ENCODE peak calls at places on chromosome 22, in five cellular contexts. D, W, K, Z and H are unnamed samples.

GRCh38 chr22:19779685-19780268 is 19.2 kb downstream of the TBX1 start:
- DNase-seq in K (peak), D (no peak), W (no peak), Z (no peak), H (peak)

GRCh38 chr22:19457828-19458428 is 10.4 kb upstream of the C22orf39 start:
- DNase-seq in K (no peak), D (no peak), W (no peak), Z (no peak), H (no peak)

GRCh38 chr22:39917091-39917703 is 16.3 kb downstream of the GRAP2 start:
- DNase-seq in Z (no peak), W (no peak), K (no peak), D (no peak), H (peak)

GRCh38 chr22:35152316-35152715 is 86.4 kb downstream of the ISX start:
- DNase-seq in Z (no peak), W (no peak), D (no peak), K (no peak), H (no peak)

GRCh38 chr22:48781868-48782267 is 1045.8 kb downstream of the BRD1 start:
- DNase-seq in D (no peak), W (peak), Z (no peak), K (no peak), H (no peak)

GRCh38 chr22:29302681-29303465 is 3.6 kb upstream of the GAS2L1 start:
- DNase-seq in K (no peak), Z (peak), D (no peak), W (no peak), H (no peak)

GRCh38 chr22:26821854-26822253 is 164.5 kb downstream of the MIAT start:
- DNase-seq in D (no peak), Z (no peak), K (no peak), W (no peak), H (no peak)

GRCh38 chr22:41525450-41526225 is 18.6 kb downstream of the POLR3H start:
- DNase-seq in Z (no peak), D (no peak), K (no peak), W (no peak), H (peak)

GRCh38 chr22:28943501-28943879 is 60.1 kb downstream of the ZNRF3 start:
- DNase-seq in Z (peak), D (no peak), K (no peak), W (peak), H (no peak)

GRCh38 chr22:47621253-47621652 is 858.8 kb downstream of the TBC1D22A start:
- DNase-seq in Z (peak), W (no peak), K (no peak), D (no peak), H (peak)

GRCh38 chr22:27896251-27896650 is 22.8 kb downstream of the PITPNB start:
- DNase-seq in D (no peak), K (peak), Z (no peak), W (no peak), H (no peak)

GRCh38 chr22:16955678-16956210 is 52.3 kb downstream of the GAB4 start:
- DNase-seq in D (no peak), K (no peak), W (no peak), Z (peak), H (no peak)

GRCh38 chr22:27004434-27004833 is 347.0 kb downstream of the MIAT start:
- DNase-seq in W (no peak), K (no peak), D (no peak), Z (no peak), H (no peak)

GRCh38 chr22:43376765-43377485 is 33.8 kb upstream of the SCUBE1 start:
- DNase-seq in Z (no peak), D (no peak), W (no peak), K (no peak), H (no peak)

GRCh38 chr22:39208013-39208680 is 36.6 kb downstream of the PDGFB start:
- DNase-seq in W (no peak), D (no peak), Z (no peak), K (no peak), H (no peak)

GRCh38 chr22:49666146-49666809 is 161.4 kb downstream of the BRD1 start:
- DNase-seq in K (no peak), Z (no peak), D (no peak), W (no peak), H (no peak)

GRCh38 chr22:40423882-40424640 is 53.7 kb downstream of the SGSM3 start:
- DNase-seq in W (no peak), D (no peak), K (peak), Z (no peak), H (no peak)

GRCh38 chr22:20430101-20430640 is 7.5 kb downstream of the SCARF2 start:
- DNase-seq in W (no peak), K (no peak), Z (no peak), D (no peak), H (no peak)

GRCh38 chr22:43152355-43153071 is 1.2 kb downstream of the TSPO start:
- DNase-seq in W (peak), Z (peak), K (peak), D (peak), H (no peak)

GRCh38 chr22:28962042-28962554 is 78.7 kb downstream of the ZNRF3 start:
- DNase-seq in Z (no peak), D (no peak), K (no peak), W (no peak), H (no peak)

GRCh38 chr22:29625090-29625825 is 21.8 kb downstream of the NF2 start:
- DNase-seq in D (no peak), Z (peak), W (peak), K (no peak), H (peak)

GRCh38 chr22:40414306-40414705 is 43.9 kb downstream of the SGSM3 start:
- DNase-seq in D (no peak), W (no peak), Z (no peak), K (no peak), H (no peak)

GRCh38 chr22:43100223-43100622 is 10.3 kb upstream of the BIK start:
- DNase-seq in W (no peak), Z (no peak), D (no peak), K (no peak), H (no peak)

GRCh38 chr22:42939941-42940653 is 74.9 kb downstream of the PACSIN2 start:
- DNase-seq in W (peak), D (no peak), Z (peak), K (no peak), H (no peak)

GRCh38 chr22:20299736-20300136 is 20.1 kb downstream of the DGCR6L start:
- DNase-seq in K (peak), D (no peak), Z (no peak), W (no peak), H (peak)

DNA sequence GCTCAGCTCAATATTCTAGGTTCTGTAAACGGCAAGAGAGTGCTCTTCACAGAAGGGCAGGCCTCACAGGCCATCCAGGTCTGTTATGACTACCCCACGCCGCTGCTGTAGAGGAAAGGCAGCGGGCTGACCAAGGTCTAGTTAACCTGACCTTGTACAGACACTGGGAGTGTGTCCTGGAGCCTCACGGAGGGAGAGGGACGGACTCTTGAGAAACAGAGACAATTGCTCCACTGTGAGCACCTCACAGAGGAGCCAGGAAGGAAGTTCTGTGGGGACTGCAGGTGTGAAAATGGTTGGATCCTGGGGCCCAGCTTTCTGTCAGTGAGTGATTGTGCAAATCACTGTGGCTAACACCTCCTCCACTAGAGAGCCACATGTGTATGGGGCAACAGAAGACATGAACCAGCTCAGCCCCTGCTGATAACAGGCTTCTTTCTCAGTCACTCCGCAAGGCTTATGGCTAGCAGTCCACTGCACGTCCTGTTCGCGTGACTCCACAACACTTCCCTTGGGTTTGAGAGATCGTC is 31.4 kb upstream of the YPEL1 start:
- DNase-seq in W (no peak), K (no peak), D (no peak), Z (no peak), H (no peak)
- H3K4me3 ChIP-seq in W (no peak), K (no peak), D (no peak), Z (no peak), H (no peak)

GRCh38 chr22:46084943-46085830 is 65.1 kb upstream of the PPARA start:
- DNase-seq in D (peak), W (peak), K (peak), Z (peak), H (no peak)
- H3K27ac ChIP-seq in D (peak), W (peak), K (peak), Z (peak), H (no peak)

GRCh38 chr22:25637672-25638071 is 73.2 kb downstream of the GRK3 start:
- DNase-seq in D (no peak), W (no peak), K (no peak), Z (no peak), H (no peak)
- TF ChIP-seq CTCF in D (no peak), W (no peak), K (no peak), Z (no peak), H (no peak)

GRCh38 chr22:37419370-37419915 is 7.8 kb downstream of the ELFN2 start:
- DNase-seq in W (no peak), D (no peak), Z (no peak), K (no peak), H (no peak)
- H3K4me3 ChIP-seq in W (no peak), D (no peak), Z (no peak), K (peak), H (no peak)

DNA sequence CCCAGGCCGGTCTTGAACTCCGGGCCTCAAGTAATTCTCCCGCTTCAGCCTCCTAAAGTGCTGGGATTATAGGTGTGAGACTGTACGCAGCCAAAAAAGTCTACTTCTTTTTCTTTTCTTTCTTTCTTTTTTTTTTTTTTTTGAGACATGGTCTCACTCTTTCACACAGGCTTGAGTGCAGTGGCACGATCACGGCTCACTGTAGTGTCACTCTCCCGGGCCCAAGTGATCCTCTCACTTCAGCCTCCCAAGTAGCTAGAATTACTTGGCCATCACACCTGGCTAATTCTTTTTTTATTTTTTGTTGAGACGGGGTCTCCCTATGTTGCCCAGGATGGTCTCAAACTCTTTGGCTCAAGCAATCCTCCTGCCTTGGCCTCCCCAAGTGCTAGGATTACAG is 3.6 kb upstream of the UBE2L3 start:
- DNase-seq in D (no peak), K (no peak), Z (no peak), W (no peak), H (no peak)
- H3K27ac ChIP-seq in D (no peak), K (no peak), Z (no peak), W (no peak), H (no peak)

DNA sequence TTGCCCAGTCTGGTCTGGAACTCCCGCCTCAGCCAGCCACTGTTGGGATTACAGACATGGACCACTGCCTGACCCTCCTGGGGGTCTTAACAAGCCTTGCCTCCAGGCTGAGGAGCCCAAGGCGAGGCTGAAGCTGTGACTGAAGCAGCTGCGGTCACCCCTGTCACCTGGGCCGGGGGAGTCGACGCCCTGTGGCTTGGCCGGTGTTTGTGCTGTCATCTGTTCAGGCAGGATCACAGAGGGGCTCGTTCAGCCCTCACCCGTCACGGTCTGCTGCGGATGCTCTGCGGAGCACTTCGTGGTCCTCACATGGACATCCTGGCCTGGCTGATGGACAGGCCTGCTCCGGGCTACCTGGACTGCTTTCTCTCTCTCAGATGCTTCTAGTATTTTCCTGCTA is 23.8 kb downstream of the TRMU start:
- DNase-seq in Z (no peak), W (no peak), K (no peak), D (no peak), H (no peak)
- TF ChIP-seq CTCF in Z (no peak), W (no peak), K (no peak), D (no peak), H (no peak)

DNA sequence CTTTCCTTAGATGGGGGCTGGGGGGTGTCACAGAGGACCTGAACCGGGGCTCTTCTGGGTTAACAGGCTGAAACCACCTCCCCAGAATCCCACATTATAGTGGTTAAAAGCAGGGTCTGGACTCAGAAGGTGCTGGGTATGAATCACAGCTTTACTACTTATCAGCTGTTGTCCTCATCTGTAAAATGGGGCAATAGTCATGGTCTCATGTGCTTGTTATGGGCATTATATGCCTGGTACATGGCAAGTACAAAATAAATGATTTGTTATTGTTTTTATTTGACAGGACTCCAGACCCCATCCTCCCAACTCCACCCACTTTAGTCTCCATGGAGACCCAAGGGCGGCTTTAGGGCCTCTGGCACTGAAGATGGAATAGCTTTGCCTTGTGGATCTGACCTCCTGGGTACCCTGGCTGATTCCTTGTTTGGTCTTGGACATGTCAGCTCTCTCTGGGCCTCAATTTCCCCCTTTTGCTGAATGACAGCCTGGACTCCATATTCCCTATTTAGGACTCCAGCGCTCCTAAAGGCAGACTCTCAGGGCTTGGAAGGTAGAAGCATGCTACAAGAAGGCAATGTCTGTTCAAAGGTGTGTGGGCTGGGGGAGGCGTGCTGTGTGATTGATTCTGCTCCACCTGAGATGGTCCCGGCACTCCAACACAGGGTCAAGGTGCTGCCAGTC is 812 bp upstream of the SMTN start:
- DNase-seq in K (no peak), W (no peak), D (no peak), Z (no peak), H (no peak)
- H3K4me3 ChIP-seq in K (peak), W (peak), D (peak), Z (no peak), H (peak)

GRCh38 chr22:45709866-45710265 is 38.2 kb downstream of the ATXN10 start:
- DNase-seq in W (no peak), D (no peak), Z (no peak), K (no peak), H (no peak)
- H3K27ac ChIP-seq in W (no peak), D (no peak), Z (peak), K (no peak), H (no peak)

GRCh38 chr22:23744485-23744884 is 6.4 kb downstream of the ZNF70 start:
- DNase-seq in W (no peak), Z (no peak), D (no peak), K (no peak), H (no peak)
- TF ChIP-seq CTCF in W (no peak), Z (no peak), D (no peak), K (no peak), H (no peak)